ENCODE peak calls at places on chromosomes 1 and 21, in eight cellular contexts. C is GM23338, U is GM12878, J is prostate gland, F is SK-N-SH, S is suprapubic skin, K is spleen, T is breast epithelium. X is an unnamed sample.

GRCh38 chr1:41754540-41754939 is 164.2 kb downstream of the HIVEP3 start:
- DNase-seq in U (no peak), J (no peak), S (no peak), F (no peak), T (no peak), C (peak), K (peak), X (no peak)

GRCh38 chr1:18339161-18339560 is 141.6 kb upstream of the KLHDC7A start:
- DNase-seq in K (no peak), T (no peak), S (no peak), F (no peak), J (no peak), U (no peak), C (no peak), X (no peak)

GRCh38 chr1:170162385-170163226 is 16.8 kb downstream of the NTMT2 start:
- DNase-seq in J (no peak), F (no peak), S (no peak), U (no peak), C (peak), K (no peak), T (no peak), X (no peak)

GRCh38 chr1:59081795-59082194 is 215.1 kb upstream of the FGGY start:
- DNase-seq in K (no peak), U (no peak), T (no peak), F (no peak), J (no peak), C (no peak), S (no peak), X (no peak)

GRCh38 chr1:207711285-207711684 is 40.6 kb upstream of the CD46 start:
- DNase-seq in J (peak), S (no peak), T (no peak), C (peak), U (no peak), K (no peak), F (no peak), X (no peak)

GRCh38 chr1:58699011-58699762 is 675 bp downstream of the MYSM1 start:
- DNase-seq in F (no peak), C (no peak), J (no peak), U (no peak), K (no peak), T (no peak), S (no peak), X (peak)

GRCh38 chr1:110559157-110559556 is 40.2 kb upstream of the KCNA10 start:
- DNase-seq in T (no peak), U (no peak), F (no peak), S (peak), K (no peak), J (no peak), C (no peak), X (no peak)

GRCh38 chr1:46039571-46040052 is 92.8 kb downstream of the PIK3R3 start:
- DNase-seq in U (no peak), F (no peak), J (peak), T (no peak), S (no peak), K (no peak), C (no peak), X (peak)

GRCh38 chr1:88079036-88079435 is 605.0 kb upstream of the PKN2 start:
- DNase-seq in C (peak), J (no peak), F (peak), T (no peak), S (no peak), K (no peak), U (no peak), X (no peak)

GRCh38 chr1:45612941-45613579 is 10.8 kb downstream of the CCDC17 start:
- DNase-seq in F (no peak), J (no peak), K (no peak), T (no peak), U (no peak), S (no peak), C (no peak), X (no peak)

GRCh38 chr1:51543877-51544276 is 24.8 kb upstream of the EPS15 start:
- DNase-seq in J (no peak), T (no peak), C (no peak), S (no peak), F (no peak), U (no peak), K (no peak), X (no peak)

GRCh38 chr1:107105914-107106313 is 34.9 kb upstream of the NTNG1 start:
- DNase-seq in J (no peak), F (no peak), C (no peak), S (no peak), K (no peak), U (no peak), T (no peak), X (no peak)

GRCh38 chr1:208431721-208432120 is 187.5 kb upstream of the PLXNA2 start:
- DNase-seq in S (no peak), C (no peak), T (no peak), U (no peak), J (no peak), K (no peak), F (no peak), X (no peak)

GRCh38 chr1:160863422-160864131 is 890 bp upstream of the CD244 start:
- DNase-seq in U (no peak), S (no peak), F (no peak), T (no peak), K (no peak), C (no peak), J (no peak), X (no peak)

GRCh38 chr1:82485591-82486369 is 685.0 kb downstream of the ADGRL2 start:
- DNase-seq in C (peak), K (no peak), U (no peak), T (no peak), F (no peak), S (no peak), J (peak), X (peak)

GRCh38 chr1:209769956-209770355 is 14.1 kb downstream of the TRAF3IP3 start:
- DNase-seq in S (no peak), U (no peak), J (no peak), K (no peak), T (no peak), C (no peak), F (no peak), X (no peak)

GRCh38 chr1:166700696-166701095 is 138.6 kb upstream of the POGK start:
- DNase-seq in F (no peak), S (no peak), J (no peak), T (no peak), U (no peak), K (no peak), C (no peak), X (no peak)

GRCh38 chr1:21331752-21332480 is 41.7 kb upstream of the ECE1 start:
- DNase-seq in S (no peak), T (no peak), J (peak), F (no peak), C (no peak), U (no peak), K (no peak), X (peak)

GRCh38 chr21:46423546-46424061 is 35.1 kb upstream of the DIP2A start:
- DNase-seq in K (no peak), T (no peak), U (no peak), F (no peak), S (no peak), J (no peak), C (peak), X (no peak)

GRCh38 chr1:55876276-55877060 is 661.3 kb upstream of the USP24 start:
- DNase-seq in S (no peak), K (no peak), C (no peak), T (no peak), U (no peak), F (no peak), J (no peak), X (no peak)

GRCh38 chr1:33660244-33660643 is 187.8 kb downstream of the ZSCAN20 start:
- DNase-seq in S (no peak), C (no peak), T (no peak), U (no peak), K (no peak), J (peak), F (no peak), X (no peak)

GRCh38 chr1:28507247-28507645 is 1.4 kb downstream of the RCC1 start:
- DNase-seq in J (no peak), U (no peak), F (no peak), S (no peak), T (no peak), C (no peak), K (no peak), X (no peak)

GRCh38 chr1:23619299-23620188 is 60.2 kb upstream of the ID3 start:
- DNase-seq in F (peak), U (no peak), T (no peak), J (peak), C (peak), K (peak), S (no peak), X (peak)

GRCh38 chr1:88239205-88239604 is 444.9 kb upstream of the PKN2 start:
- DNase-seq in K (no peak), F (no peak), U (no peak), J (no peak), C (no peak), S (no peak), T (no peak), X (no peak)

GRCh38 chr1:211631168-211631567 is 44.3 kb downstream of the NEK2 start:
- DNase-seq in S (no peak), J (no peak), T (no peak), F (no peak), C (no peak), K (peak), U (no peak), X (no peak)

GRCh38 chr1:155062702-155063411 is 683 bp upstream of the EFNA4 start:
- DNase-seq in F (peak), C (peak), S (no peak), J (peak), T (peak), U (no peak), K (peak), X (peak)

GRCh38 chr1:145720556-145720877 is 1.2 kb downstream of the CD160 start:
- DNase-seq in J (no peak), K (peak), S (no peak), U (no peak), C (peak), T (no peak), F (no peak), X (no peak)

GRCh38 chr21:45222001-45222400 is 65.7 kb downstream of the POFUT2 start:
- DNase-seq in U (no peak), T (no peak), S (no peak), K (no peak), J (no peak), C (no peak), F (no peak), X (no peak)

GRCh38 chr1:181021811-181022434 is 747 bp downstream of the STX6 start:
- DNase-seq in U (no peak), K (peak), C (peak), F (peak), S (peak), T (peak), J (peak), X (peak)

GRCh38 chr1:160834945-160835565 is 27.6 kb downstream of the CD244 start:
- DNase-seq in F (peak), J (peak), S (no peak), T (no peak), K (no peak), C (peak), U (no peak), X (peak)

GRCh38 chr1:93735722-93736121 is 54.1 kb upstream of the BCAR3 start:
- DNase-seq in F (no peak), S (no peak), J (no peak), C (no peak), U (no peak), K (no peak), T (no peak), X (no peak)

GRCh38 chr1:37987679-37988078 is 2.1 kb downstream of the SF3A3 start:
- DNase-seq in K (no peak), T (no peak), F (no peak), J (no peak), U (no peak), C (no peak), S (no peak), X (no peak)

GRCh38 chr1:94068831-94069648 is 51.9 kb downstream of the ABCA4 start:
- DNase-seq in F (no peak), S (no peak), J (peak), U (no peak), K (no peak), C (no peak), T (peak), X (peak)

GRCh38 chr1:9629445-9630201 is 21.9 kb upstream of the PIK3CD start:
- DNase-seq in S (no peak), C (no peak), K (peak), J (no peak), T (no peak), U (peak), F (no peak), X (peak)

GRCh38 chr1:213125686-213126085 is 74.6 kb downstream of the RPS6KC1 start:
- DNase-seq in J (no peak), F (no peak), S (no peak), T (no peak), C (no peak), K (no peak), U (no peak), X (no peak)

GRCh38 chr1:213122514-213122929 is 71.5 kb downstream of the RPS6KC1 start:
- DNase-seq in T (no peak), U (no peak), K (no peak), J (no peak), F (peak), S (no peak), C (peak), X (no peak)

GRCh38 chr1:213123087-213123486 is 72.0 kb downstream of the RPS6KC1 start:
- DNase-seq in F (no peak), S (no peak), U (no peak), T (no peak), J (no peak), K (no peak), C (no peak), X (no peak)

GRCh38 chr1:213124590-213124989 is 73.5 kb downstream of the RPS6KC1 start:
- DNase-seq in U (no peak), J (no peak), T (no peak), C (no peak), S (no peak), F (no peak), K (no peak), X (no peak)

GRCh38 chr1:213123532-213123931 is 72.5 kb downstream of the RPS6KC1 start:
- DNase-seq in K (no peak), F (no peak), J (no peak), T (no peak), S (no peak), C (no peak), U (no peak), X (no peak)
- TF ChIP-seq POLR2AphosphoS5 in K (no peak), F (no peak), J (no peak), T (no peak), S (no peak), C (no peak), U (no peak), X (no peak)

GRCh38 chr1:221118938-221119320 is 239.7 kb downstream of the HLX start:
- DNase-seq in S (no peak), J (no peak), U (no peak), F (no peak), K (no peak), C (no peak), T (no peak), X (no peak)

GRCh38 chr1:221117133-221117532 is 237.9 kb downstream of the HLX start:
- DNase-seq in U (no peak), C (no peak), J (no peak), K (no peak), T (no peak), S (no peak), F (no peak), X (no peak)

GRCh38 chr1:221118176-221118937 is 239.1 kb downstream of the HLX start:
- DNase-seq in K (no peak), C (no peak), S (no peak), F (no peak), J (no peak), U (no peak), T (no peak), X (no peak)

GRCh38 chr1:221117548-221117951 is 238.3 kb downstream of the HLX start:
- DNase-seq in C (no peak), U (no peak), J (no peak), T (no peak), F (peak), K (no peak), S (no peak), X (no peak)

DNA sequence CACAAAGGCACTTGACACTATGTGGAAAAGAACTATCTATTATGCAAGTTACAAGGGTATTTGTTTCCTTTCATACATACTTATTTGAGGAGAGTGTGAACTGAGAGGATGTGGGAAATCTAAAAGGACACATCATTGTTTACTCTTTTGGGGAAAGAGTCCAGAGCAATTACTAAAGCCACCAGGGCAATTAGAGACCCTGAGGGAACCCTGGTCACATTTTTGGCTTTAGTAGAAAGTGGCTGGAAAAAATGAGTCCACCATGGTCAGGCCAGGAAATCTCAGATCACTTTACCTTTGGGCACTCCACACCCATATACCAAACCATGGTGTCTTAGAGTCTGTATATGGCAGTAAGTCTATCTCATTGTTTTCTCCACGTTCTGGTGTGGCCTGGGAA is 243.3 kb downstream of the HLX start:
- DNase-seq in K (no peak), U (no peak), T (no peak), C (no peak), S (no peak), F (no peak), J (no peak), X (no peak)
- H3K4me3 ChIP-seq in K (no peak), U (no peak), T (no peak), C (no peak), S (no peak), F (no peak), J (no peak), X (no peak)

GRCh38 chr1:232949636-232950196 is 695 bp upstream of the NTPCR start:
- DNase-seq in K (no peak), S (no peak), T (no peak), J (no peak), F (no peak), C (no peak), U (no peak), X (no peak)

GRCh38 chr1:232950919-232951579 is 638 bp downstream of the NTPCR start:
- DNase-seq in S (no peak), U (no peak), K (no peak), C (peak), T (no peak), J (peak), F (peak), X (peak)

GRCh38 chr1:232951605-232952004 is 1.2 kb downstream of the NTPCR start:
- DNase-seq in K (no peak), F (no peak), T (no peak), C (no peak), S (no peak), J (no peak), U (no peak), X (no peak)

GRCh38 chr1:232952514-232953175 is 2.2 kb downstream of the NTPCR start:
- DNase-seq in F (peak), T (no peak), S (no peak), C (peak), U (peak), J (peak), K (no peak), X (peak)

GRCh38 chr1:232950197-232950918 is at the start of gene NTPCR:
- DNase-seq in J (peak), K (peak), C (peak), F (peak), T (peak), S (peak), U (peak), X (peak)
- TF ChIP-seq CTCF in J (no peak), K (no peak), C (no peak), F (no peak), T (no peak), S (no peak), U (no peak), X (no peak)

GRCh38 chr1:43325381-43325780 is 12.2 kb upstream of the MPL start:
- DNase-seq in F (no peak), T (no peak), C (no peak), J (no peak), S (no peak), K (no peak), U (no peak), X (no peak)

GRCh38 chr1:43327549-43328292 is 9.9 kb upstream of the MPL start:
- DNase-seq in S (no peak), F (no peak), C (no peak), T (no peak), J (no peak), U (no peak), K (no peak), X (no peak)

GRCh38 chr1:43322506-43322905 is 15.1 kb upstream of the MPL start:
- DNase-seq in F (no peak), U (no peak), S (no peak), J (no peak), C (no peak), T (no peak), K (no peak), X (no peak)

GRCh38 chr1:43321331-43321891 is 16.2 kb upstream of the MPL start:
- DNase-seq in F (no peak), U (no peak), K (no peak), T (peak), S (no peak), J (no peak), C (no peak), X (no peak)

DNA sequence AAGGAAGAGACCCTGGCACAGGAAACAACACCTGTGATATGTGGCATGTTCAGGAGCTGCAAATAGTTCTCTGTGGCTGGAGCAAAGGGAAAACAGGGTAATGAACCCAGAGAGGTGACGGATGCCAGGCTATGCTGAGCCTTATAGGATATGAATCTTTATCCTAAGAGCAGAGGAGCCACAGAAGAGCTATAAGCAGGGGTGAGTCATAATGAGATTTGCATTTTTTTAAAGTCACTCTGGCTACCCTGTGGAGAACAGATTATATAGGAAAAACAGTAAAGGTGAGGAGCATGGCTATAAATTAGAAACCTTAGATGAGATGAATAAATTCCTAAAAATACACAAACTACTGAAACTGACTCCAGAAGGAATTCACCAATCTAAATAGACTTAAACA is 12.8 kb upstream of the MPL start:
- DNase-seq in J (no peak), U (no peak), K (no peak), S (no peak), T (no peak), F (no peak), C (no peak), X (no peak)
- TF ChIP-seq POLR2AphosphoS5 in J (no peak), U (no peak), K (no peak), S (no peak), T (no peak), F (no peak), C (no peak), X (no peak)

GRCh38 chr1:62012095-62012494 is 182.6 kb upstream of the L1TD1 start:
- DNase-seq in J (no peak), T (no peak), K (no peak), S (no peak), U (no peak), C (no peak), F (peak), X (no peak)
- H3K4me3 ChIP-seq in J (no peak), T (no peak), K (no peak), S (no peak), U (no peak), C (no peak), F (no peak), X (no peak)

DNA sequence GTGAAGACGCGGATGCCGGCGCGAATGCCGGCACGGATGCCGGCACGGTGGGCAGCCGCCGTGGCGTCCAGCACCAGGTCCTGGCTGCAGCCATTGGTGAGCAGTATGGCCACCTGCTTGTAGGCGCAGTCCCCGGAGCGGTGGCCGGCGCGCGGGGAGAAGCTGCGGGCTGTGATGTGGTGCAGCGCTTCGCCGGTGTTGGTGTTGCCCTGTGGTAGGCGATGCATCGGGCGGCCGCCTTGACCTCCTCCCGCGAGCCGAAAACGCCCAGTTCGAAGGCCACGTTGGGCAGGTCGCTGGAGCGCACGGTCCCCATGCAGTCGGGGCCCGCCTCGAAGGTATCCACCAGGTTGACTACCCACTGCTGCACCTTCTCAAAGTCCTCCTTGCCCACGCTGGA is 120.2 kb downstream of the NR5A2 start:
- DNase-seq in F (no peak), S (no peak), C (no peak), T (no peak), J (no peak), U (no peak), K (peak), X (no peak)
- TF ChIP-seq CTCF in F (no peak), S (no peak), C (no peak), T (no peak), J (no peak), U (no peak), K (no peak), X (no peak)

X was measured in transverse colon.